ENCODE peak calls at places on chromosomes 5 and 9, in five cellular contexts. O, G, H, D and X are unnamed samples.

GRCh38 chr5:174610968-174611367 is 113.4 kb upstream of the MSX2 start:
- DNase-seq in O (no peak), G (no peak), H (peak; percentile 30), D (no peak), X (peak; percentile 29)

GRCh38 chr5:42035526-42035925 is 110.4 kb downstream of the FBXO4 start:
- DNase-seq in O (no peak), G (no peak), H (no peak), D (no peak), X (no peak)

GRCh38 chr9:20242767-20243166 is 379.5 kb downstream of the MLLT3 start:
- DNase-seq in O (no peak), G (no peak), H (no peak), D (no peak), X (no peak)

GRCh38 chr5:176762489-176762888 is 47.9 kb upstream of the UNC5A start:
- DNase-seq in O (no peak), G (no peak), H (no peak), D (no peak), X (no peak)

GRCh38 chr9:125462766-125463384 is 201.2 kb downstream of the GAPVD1 start:
- DNase-seq in O (no peak), G (no peak), H (peak; percentile 11), D (no peak), X (no peak)

GRCh38 chr9:118891213-118891612 is 478.0 kb downstream of the BRINP1 start:
- DNase-seq in O (no peak), G (no peak), H (no peak), D (no peak), X (no peak)

GRCh38 chr9:120443976-120444375 is 136.0 kb downstream of the CDK5RAP2 start:
- DNase-seq in O (no peak), G (no peak), H (no peak), D (no peak), X (no peak)

GRCh38 chr9:108017671-108018070 is 528.1 kb upstream of the KLF4 start:
- DNase-seq in O (no peak), G (no peak), H (no peak), D (no peak), X (no peak)

GRCh38 chr5:141192110-141192725 is at the start of gene PCDHB10:
- DNase-seq in O (no peak), G (no peak), H (peak; percentile 9), D (peak; percentile 26), X (peak; percentile 19)

GRCh38 chr9:13580760-13581159 is 301.3 kb upstream of the MPDZ start:
- DNase-seq in O (no peak), G (no peak), H (no peak), D (no peak), X (no peak)

GRCh38 chr9:108766786-108767185 is 89.0 kb downstream of the ACTL7B start:
- DNase-seq in O (no peak), G (no peak), H (no peak), D (no peak), X (no peak)

GRCh38 chr9:72585737-72586136 is 64.3 kb downstream of the TMC1 start:
- DNase-seq in O (no peak), G (no peak), H (peak; percentile 60), D (no peak), X (peak; percentile 63)

GRCh38 chr9:86645303-86645702 is 291.1 kb upstream of the TUT7 start:
- DNase-seq in O (no peak), G (no peak), H (no peak), D (no peak), X (no peak)

GRCh38 chr9:106632621-106633020 is 230.3 kb upstream of the ZNF462 start:
- DNase-seq in O (no peak), G (no peak), H (no peak), D (no peak), X (no peak)

GRCh38 chr5:168214886-168215285 is 76.6 kb upstream of the WWC1 start:
- DNase-seq in O (no peak), G (no peak), H (no peak), D (no peak), X (no peak)

GRCh38 chr9:76725885-76726284 is 38.4 kb upstream of the PCA3 start:
- DNase-seq in O (no peak), G (no peak), H (no peak), D (no peak), X (no peak)

GRCh38 chr9:4137234-4137633 is 162.6 kb downstream of the GLIS3 start:
- DNase-seq in O (no peak), G (no peak), H (peak; percentile 96), D (no peak), X (peak; percentile 97)

GRCh38 chr5:72955143-72955767 is 586 bp upstream of the FCHO2 start:
- DNase-seq in O (peak; percentile 89), G (peak; percentile 87), H (no peak), D (peak; percentile 83), X (peak; percentile 83)

GRCh38 chr5:140966293-140967225 is at the start of gene PCDHAC2:
- DNase-seq in O (peak; percentile 36), G (peak; percentile 35), H (no peak), D (no peak), X (peak; percentile 2)

GRCh38 chr5:158979749-158980521 is 119.8 kb downstream of the EBF1 start:
- DNase-seq in O (peak; percentile 54), G (peak; percentile 65), H (peak; percentile 82), D (no peak), X (peak; percentile 61)

GRCh38 chr5:80686757-80687156 is 32.0 kb upstream of the DHFR start:
- DNase-seq in O (no peak), G (no peak), H (peak; percentile 51), D (no peak), X (peak; percentile 45)

GRCh38 chr5:65927497-65928340 is 1.3 kb downstream of the ERBIN start:
- DNase-seq in O (peak; percentile 11), G (no peak), H (peak; percentile 72), D (peak; percentile 52), X (peak; percentile 81)

GRCh38 chr5:132498152-132498551 is 7.6 kb upstream of the IRF1 start:
- DNase-seq in O (no peak), G (no peak), H (peak; percentile 83), D (peak; percentile 26), X (no peak)

GRCh38 chr9:36045610-36046009 is 8.9 kb downstream of the RECK start:
- DNase-seq in O (no peak), G (no peak), H (no peak), D (no peak), X (no peak)

GRCh38 chr9:123725389-123725788 is 204.5 kb downstream of the DENND1A start:
- DNase-seq in O (no peak), G (no peak), H (peak; percentile 30), D (no peak), X (peak; percentile 32)

GRCh38 chr9:130319300-130319699 is 53.7 kb downstream of the HMCN2 start:
- DNase-seq in O (no peak), G (no peak), H (no peak), D (no peak), X (no peak)

GRCh38 chr5:3598725-3599282 is 3.2 kb downstream of the IRX1 start:
- DNase-seq in O (no peak), G (no peak), H (no peak), D (no peak), X (no peak)

GRCh38 chr5:3601929-3602712 is 6.5 kb downstream of the IRX1 start:
- DNase-seq in O (no peak), G (no peak), H (no peak), D (no peak), X (no peak)

GRCh38 chr5:3599283-3600105 is 3.9 kb downstream of the IRX1 start:
- DNase-seq in O (no peak), G (no peak), H (no peak), D (no peak), X (no peak)

GRCh38 chr5:3601060-3601710 is 5.6 kb downstream of the IRX1 start:
- DNase-seq in O (no peak), G (no peak), H (no peak), D (no peak), X (no peak)

GRCh38 chr5:3600106-3600997 is 4.7 kb downstream of the IRX1 start:
- DNase-seq in O (no peak), G (no peak), H (no peak), D (no peak), X (no peak)
- H3K4me3 ChIP-seq in O (peak overlapping the region; percentile 15), G (peak overlapping the region; percentile 18), H (no peak overlapping the region), D (no peak overlapping the region), X (no peak overlapping the region)

GRCh38 chr9:78115073-78115472 is 83.5 kb upstream of the GNAQ start:
- DNase-seq in O (no peak), G (no peak), H (peak; percentile 5), D (no peak), X (no peak)
- TF ChIP-seq CTCF in O (peak; percentile 46), G (no peak), H (peak; percentile 44), D (no peak), X (peak; percentile 35)

GRCh38 chr5:138033916-138034315 is 1.0 kb upstream of the FAM13B start:
- DNase-seq in O (no peak), G (no peak), H (peak; percentile 74), D (no peak), X (peak; percentile 47)

GRCh38 chr5:138033275-138033808 is 463 bp upstream of the FAM13B start:
- DNase-seq in O (no peak), G (no peak), H (no peak), D (no peak), X (no peak)

GRCh38 chr5:138029944-138030343 is 2.9 kb downstream of the FAM13B start:
- DNase-seq in O (no peak), G (no peak), H (no peak), D (no peak), X (no peak)

GRCh38 chr5:138032028-138032571 is 779 bp downstream of the FAM13B start:
- DNase-seq in O (peak; percentile 69), G (peak; percentile 67), H (peak; percentile 65), D (peak; percentile 80), X (peak; percentile 45)

DNA sequence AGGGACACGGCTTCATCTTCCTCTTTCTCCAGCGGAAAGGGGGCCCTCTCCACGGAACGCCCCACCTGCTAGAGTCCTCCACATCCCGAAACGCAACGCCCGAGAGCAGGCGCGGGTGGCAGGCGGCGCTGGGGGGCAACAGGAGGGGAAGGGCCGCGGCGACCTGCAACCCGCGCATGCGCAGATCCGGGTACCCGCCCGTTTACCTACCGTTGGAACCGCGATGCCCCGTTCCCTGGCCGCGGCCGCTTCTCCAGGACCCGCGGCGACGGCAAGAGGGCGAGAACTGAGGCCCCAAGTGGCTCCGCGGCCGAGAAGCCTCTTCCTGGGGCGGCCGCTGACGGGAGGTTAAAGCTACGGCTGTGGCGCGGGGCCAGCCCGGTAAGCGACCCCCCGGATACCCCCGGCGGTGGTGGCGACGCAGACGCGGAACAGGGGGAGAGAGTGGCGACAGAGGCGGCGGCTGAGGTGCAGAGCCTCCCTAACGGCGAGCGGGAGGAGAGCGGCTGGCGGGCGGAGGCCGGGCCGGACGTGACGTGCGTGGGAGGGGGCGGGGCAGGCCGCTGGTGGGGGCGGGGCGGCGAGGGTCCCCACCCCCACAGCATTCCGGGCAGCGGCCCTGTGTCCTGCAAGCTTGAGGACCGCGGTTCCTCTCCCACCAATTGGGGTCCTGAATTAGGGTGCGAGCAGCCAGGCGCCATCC is at the start of gene FAM13B:
- DNase-seq in O (peak; percentile 77), G (peak; percentile 85), H (peak; percentile 58), D (peak; percentile 80), X (peak; percentile 69)
- H3K4me3 ChIP-seq in O (peak within 1 kb of the TSS; percentile 95), G (peak within 1 kb of the TSS; percentile 79), H (peak within 1 kb of the TSS; percentile 94), D (peak within 1 kb of the TSS; percentile 99), X (peak within 1 kb of the TSS; percentile 98)

GRCh38 chr5:85921590-85921989 is 696.2 kb upstream of the COX7C start:
- DNase-seq in O (no peak), G (no peak), H (no peak), D (no peak), X (no peak)
- TF ChIP-seq CTCF in O (no peak), G (no peak), H (no peak), D (no peak), X (no peak)